ENCODE peak calls at places on chromosomes 16 and 17, in ten cellular contexts. X is T-helper 17 cell; K is GM19239; V is activated effector memory CD4-positive, alpha-beta T cell treated with Interleukin-2 at 50 U/mL for 16 hours; U is adrenal gland; E is SHP77; G is NCI-H146; W is Right ventricle myocardium superior; J is effector CD4-positive, alpha-beta T cell; T is CD4-positive, alpha-beta memory T cell. F is an unnamed sample.

GRCh38 chr17:79852748-79853147 is 13.5 kb upstream of the CBX4 start:
- DNase-seq in X (no peak), K (no peak), V (no peak), U (no peak), E (no peak), G (no peak), W (no peak), J (no peak), T (no peak), F (no peak)

GRCh38 chr16:67800252-67801046 is 5.9 kb downstream of the RANBP10 start:
- DNase-seq in X (no peak), K (no peak), V (no peak), U (peak; percentile 45), E (no peak), G (no peak), W (no peak), J (no peak), T (no peak), F (no peak)

GRCh38 chr17:50519141-50519834 is 11.0 kb downstream of the MYCBPAP start:
- DNase-seq in X (no peak), K (no peak), V (no peak), U (no peak), E (no peak), G (no peak), W (no peak), J (no peak), T (no peak), F (no peak)

GRCh38 chr17:55237826-55238196 is 26.9 kb upstream of the HLF start:
- DNase-seq in X (no peak), K (no peak), V (no peak), U (no peak), E (no peak), G (no peak), W (no peak), J (no peak), T (no peak), F (no peak)

GRCh38 chr16:20875358-20875656 is 24.9 kb downstream of the DCUN1D3 start:
- DNase-seq in X (no peak), K (no peak), V (no peak), U (no peak), E (no peak), G (no peak), W (no peak), J (no peak), T (no peak), F (no peak)

GRCh38 chr16:19410435-19411153 is 7.1 kb upstream of the TMC5 start:
- DNase-seq in X (no peak), K (no peak), V (no peak), U (no peak), E (no peak), G (peak; percentile 86), W (no peak), J (no peak), T (no peak), F (no peak)

GRCh38 chr16:50463581-50464324 is 84.4 kb upstream of the NKD1 start:
- DNase-seq in X (no peak), K (no peak), V (no peak), U (no peak), E (no peak), G (no peak), W (no peak), J (no peak), T (no peak), F (no peak)

GRCh38 chr16:47779201-47780016 is 318.3 kb downstream of the PHKB start:
- DNase-seq in X (no peak), K (peak; percentile 9), V (no peak), U (peak; percentile 26), E (no peak), G (no peak), W (no peak), J (no peak), T (no peak), F (peak; percentile 18)

GRCh38 chr17:75601057-75601987 is 13.7 kb downstream of the MYO15B start:
- DNase-seq in X (peak; percentile 61), K (peak; percentile 74), V (peak; percentile 33), U (peak; percentile 65), E (peak; percentile 70), G (peak; percentile 78), W (peak; percentile 72), J (peak; percentile 51), T (peak; percentile 62), F (peak; percentile 19)